ENCODE peak calls at places on chromosomes 2 and 18, in eight cellular contexts. I is hepatic stellate cell; T is stimulated activated CD4-positive, alpha-beta T cell treated with anti-CD3 and anti-CD28 coated beads, Interleukin-4, amount 100 ng/mL, for 1 hour; P is adrenal gland; M is AG08395; O is NCI-H1436; F is Daoy; J is CD8-positive, alpha-beta T cell. L is an unnamed sample.

GRCh38 chr2:152491139-152491472 is 156.1 kb downstream of the FMNL2 start:
- DNase-seq in I (no peak), T (no peak), J (no peak), P (peak; percentile 76), F (no peak), M (no peak), O (no peak), L (peak; percentile 53)

GRCh38 chr18:53056064-53056463 is 716.1 kb downstream of the DCC start:
- DNase-seq in O (no peak), J (no peak), F (no peak), T (no peak), P (no peak), I (no peak), M (no peak), L (no peak)

GRCh38 chr2:43313642-43314017 is 87.2 kb upstream of the ZFP36L2 start:
- DNase-seq in P (no peak), F (no peak), I (no peak), J (no peak), T (no peak), O (no peak), M (no peak), L (no peak)

GRCh38 chr2:234840336-234840735 is 111.5 kb upstream of the SH3BP4 start:
- DNase-seq in F (peak; percentile 96), T (no peak), J (no peak), I (peak; percentile 72), M (peak; percentile 84), P (peak; percentile 68), O (no peak), L (peak; percentile 46)

GRCh38 chr2:42107249-42108042 is 59.6 kb downstream of the PKDCC start:
- DNase-seq in J (no peak), T (no peak), I (no peak), O (no peak), P (no peak), M (no peak), F (no peak), L (no peak)

GRCh38 chr2:38498039-38498438 is 104.7 kb downstream of the HNRNPLL start:
- DNase-seq in M (no peak), F (no peak), P (no peak), T (no peak), J (no peak), O (peak; percentile 55), I (no peak), L (no peak)

GRCh38 chr2:33634261-33634910 is 35.3 kb upstream of the FAM98A start:
- DNase-seq in O (no peak), T (no peak), I (no peak), P (no peak), F (no peak), J (no peak), M (no peak), L (no peak)

GRCh38 chr2:25378731-25379490 is 37.2 kb upstream of the DNMT3A start:
- DNase-seq in P (peak; percentile 66), M (no peak), T (no peak), F (peak; percentile 81), O (no peak), I (peak; percentile 79), J (no peak), L (no peak)

GRCh38 chr18:26792661-26793060 is 72.8 kb downstream of the AQP4 start:
- DNase-seq in P (no peak), T (no peak), M (no peak), I (peak; percentile 30), J (no peak), O (no peak), F (peak; percentile 57), L (no peak)

GRCh38 chr2:50346586-50347351 is 685.2 kb downstream of the NRXN1 start:
- DNase-seq in I (no peak), J (no peak), F (no peak), M (no peak), P (no peak), O (no peak), T (no peak), L (no peak)

GRCh38 chr2:200761168-200761715 is 50.5 kb upstream of the BZW1 start:
- DNase-seq in O (no peak), J (no peak), P (no peak), T (no peak), F (peak; percentile 52), I (no peak), M (peak; percentile 60), L (no peak)

GRCh38 chr2:156343940-156344301 is 11.4 kb upstream of the NR4A2 start:
- DNase-seq in F (no peak), M (no peak), T (no peak), O (no peak), J (no peak), I (no peak), P (no peak), L (no peak)

GRCh38 chr2:172985139-172985874 is 90.3 kb upstream of the MAP3K20 start:
- DNase-seq in P (peak; percentile 75), M (peak; percentile 54), T (no peak), J (no peak), F (peak; percentile 88), I (no peak), O (no peak), L (peak; percentile 26)

GRCh38 chr2:145524836-145525235 is 1004.9 kb upstream of the ZEB2 start:
- DNase-seq in J (no peak), P (no peak), F (no peak), O (no peak), M (no peak), I (no peak), T (no peak), L (no peak)

GRCh38 chr2:237818066-237818473 is 19.5 kb downstream of the RBM44 start:
- DNase-seq in F (peak; percentile 2), O (no peak), P (peak; percentile 46), J (no peak), M (peak; percentile 44), I (no peak), T (no peak), L (no peak)

GRCh38 chr2:14773696-14774095 is 141.2 kb downstream of the LRATD1 start:
- DNase-seq in M (no peak), T (no peak), I (no peak), O (no peak), F (no peak), P (no peak), J (no peak), L (no peak)

GRCh38 chr2:62217980-62218379 is 22.1 kb downstream of the B3GNT2 start:
- DNase-seq in P (no peak), F (no peak), J (no peak), O (no peak), M (peak; percentile 37), T (no peak), I (peak; percentile 73), L (no peak)

GRCh38 chr18:74249181-74249968 is 42.4 kb downstream of the CYB5A start:
- DNase-seq in P (peak; percentile 78), M (peak; percentile 62), I (peak; percentile 26), T (no peak), F (no peak), J (no peak), O (no peak), L (no peak)

GRCh38 chr2:235080108-235080507 is 128.3 kb downstream of the SH3BP4 start:
- DNase-seq in I (no peak), F (no peak), T (no peak), M (peak; percentile 52), O (no peak), J (no peak), P (no peak), L (no peak)

GRCh38 chr2:12087671-12088380 is 341.4 kb downstream of the LPIN1 start:
- DNase-seq in P (no peak), F (peak; percentile 51), J (no peak), I (no peak), T (no peak), M (peak; percentile 47), O (no peak), L (no peak)

GRCh38 chr2:32894119-32894728 is 52.5 kb upstream of the LTBP1 start:
- DNase-seq in J (no peak), F (no peak), M (no peak), O (no peak), T (no peak), P (no peak), I (no peak), L (no peak)